ENCODE peak calls at places on chromosomes 4 and X, in nine cellular contexts. V, C, W, Y, B, D, T, Z and U are unnamed samples.

GRCh38 chrX:20267599-20267923 is 852 bp upstream of the RPS6KA3 start:
- DNase-seq in B (no peak), T (peak), C (no peak), W (no peak), Z (no peak), V (no peak), Y (no peak), D (peak), U (no peak)

GRCh38 chrX:148120151-148120550 is 139.0 kb downstream of the FMR1NB start:
- DNase-seq in B (no peak), W (no peak), Z (no peak), Y (no peak), D (no peak), T (no peak), C (no peak), V (no peak), U (no peak)

GRCh38 chr4:46856347-46856746 is 52.7 kb downstream of the COX7B2 start:
- DNase-seq in V (no peak), C (no peak), T (no peak), W (peak), D (no peak), B (no peak), Z (no peak), Y (no peak), U (no peak)

GRCh38 chr4:176841730-176842129 is 49.0 kb upstream of the VEGFC start:
- DNase-seq in T (no peak), V (no peak), Z (no peak), D (no peak), C (peak), B (peak), Y (no peak), W (peak), U (peak)

GRCh38 chrX:70476934-70477733 is 32.5 kb downstream of the DLG3 start:
- DNase-seq in T (no peak), Y (no peak), C (peak), B (peak), Z (no peak), V (no peak), D (no peak), W (peak), U (no peak)

GRCh38 chr4:106569151-106570029 is 200.8 kb upstream of the GIMD1 start:
- DNase-seq in T (no peak), W (peak), B (no peak), D (no peak), V (no peak), C (peak), Y (no peak), Z (no peak), U (no peak)

GRCh38 chr4:137641554-137641953 is 109.3 kb upstream of the PCDH18 start:
- DNase-seq in D (no peak), T (no peak), B (peak), V (peak), Z (no peak), Y (no peak), W (peak), C (peak), U (no peak)

GRCh38 chrX:53256446-53257041 is 24.8 kb downstream of the IQSEC2 start:
- DNase-seq in Z (no peak), B (no peak), W (no peak), C (no peak), D (no peak), V (no peak), Y (no peak), T (no peak), U (no peak)

GRCh38 chr4:122930877-122931276 is 8.5 kb upstream of the NUDT6 start:
- DNase-seq in T (no peak), V (no peak), Z (peak), Y (no peak), W (peak), C (peak), D (no peak), B (no peak), U (no peak)

GRCh38 chr4:7466904-7467303 is 32.2 kb upstream of the PSAPL1 start:
- DNase-seq in V (no peak), W (no peak), C (no peak), Z (no peak), B (no peak), D (no peak), Y (no peak), T (no peak), U (no peak)

GRCh38 chr4:19913670-19914069 is 338.0 kb upstream of the SLIT2 start:
- DNase-seq in Y (no peak), Z (no peak), C (no peak), T (no peak), D (no peak), W (peak), V (no peak), B (no peak), U (no peak)

GRCh38 chr4:77052352-77052751 is 23.4 kb downstream of the CCNI start:
- DNase-seq in C (peak), Z (peak), Y (no peak), B (peak), V (no peak), D (peak), T (no peak), W (peak), U (no peak)

GRCh38 chr4:40662962-40663604 is 33.4 kb upstream of the RBM47 start:
- DNase-seq in C (peak), D (no peak), B (peak), Y (no peak), Z (no peak), T (no peak), W (peak), V (no peak), U (peak)

GRCh38 chr4:80592950-80593349 is 257.4 kb downstream of the CFAP299 start:
- DNase-seq in W (no peak), D (no peak), V (no peak), Y (no peak), B (no peak), C (no peak), Z (peak), T (no peak), U (no peak)

GRCh38 chr4:152458801-152459302 is 77.0 kb downstream of the FBXW7 start:
- DNase-seq in C (no peak), V (no peak), Z (no peak), D (no peak), T (no peak), Y (no peak), W (peak), B (no peak), U (no peak)

GRCh38 chr4:152459326-152459725 is 76.6 kb downstream of the FBXW7 start:
- DNase-seq in B (no peak), V (no peak), W (no peak), Y (no peak), C (no peak), D (no peak), Z (no peak), T (no peak), U (no peak)

GRCh38 chr4:152462047-152462446 is 73.8 kb downstream of the FBXW7 start:
- DNase-seq in D (no peak), T (no peak), C (no peak), Y (no peak), Z (peak), B (no peak), W (no peak), V (no peak), U (no peak)

GRCh38 chr4:152462715-152463114 is 73.2 kb downstream of the FBXW7 start:
- DNase-seq in D (no peak), Y (no peak), V (no peak), Z (no peak), T (no peak), W (peak), B (no peak), C (no peak), U (no peak)

DNA sequence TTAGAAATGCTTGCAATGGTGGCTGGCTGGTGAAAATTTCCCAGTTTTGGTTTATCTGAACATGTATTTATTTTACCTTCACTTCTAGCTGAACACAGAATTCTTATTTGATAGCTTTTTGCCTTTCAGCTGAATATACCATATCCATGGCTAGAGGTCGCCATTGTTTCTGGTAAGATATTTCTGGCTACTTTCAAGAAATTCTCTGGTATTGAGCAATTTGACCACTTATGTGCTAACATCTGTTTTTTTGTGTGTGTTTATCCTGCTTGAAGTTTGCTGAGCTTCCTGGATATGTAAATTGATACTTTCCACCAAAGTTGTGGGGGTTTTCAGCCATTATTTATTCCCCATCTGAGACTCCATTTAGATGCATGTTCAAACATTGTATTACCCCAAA is 75.4 kb downstream of the FBXW7 start:
- DNase-seq in W (peak), Y (no peak), Z (peak), V (no peak), T (no peak), B (peak), C (peak), D (no peak), U (peak)
- TF ChIP-seq CTCF in W (peak), Y (no peak), Z (peak), V (no peak), T (no peak), B (no peak), C (peak), D (no peak), U (no peak)

GRCh38 chrX:139945075-139945474 is 12.2 kb upstream of the ATP11C start:
- DNase-seq in D (no peak), C (no peak), Y (no peak), T (no peak), W (no peak), B (no peak), Z (no peak), V (no peak), U (no peak)

DNA sequence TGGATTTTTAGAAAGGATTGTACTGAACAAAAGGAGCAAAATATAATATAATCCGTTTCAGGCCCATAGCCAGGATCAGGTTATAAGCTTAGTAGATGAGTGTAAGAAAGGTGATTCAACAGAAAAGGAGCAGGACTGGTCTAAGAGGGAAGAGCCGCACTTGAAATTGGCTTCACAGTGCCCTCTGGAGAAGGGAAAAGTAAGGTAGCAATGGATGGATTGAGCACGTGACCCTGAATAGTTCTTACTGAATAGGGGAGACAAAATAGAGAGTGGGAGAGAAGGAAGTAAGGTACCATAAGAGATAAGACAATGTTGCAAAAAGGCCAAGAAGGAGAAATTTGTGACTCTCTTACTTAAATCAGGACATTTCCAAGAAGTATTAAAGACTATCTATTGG is 15.6 kb downstream of the CXorf66 start:
- DNase-seq in B (no peak), Y (no peak), W (no peak), T (no peak), D (no peak), Z (no peak), V (no peak), C (no peak), U (no peak)
- TF ChIP-seq CTCF in B (no peak), Y (no peak), W (no peak), T (no peak), D (no peak), Z (no peak), V (no peak), C (no peak), U (no peak)

GRCh38 chr4:84456157-84456556 is 42.9 kb downstream of the NKX6-1 start:
- DNase-seq in Y (no peak), Z (no peak), T (no peak), V (no peak), D (no peak), B (no peak), C (no peak), W (no peak), U (no peak)

GRCh38 chr4:84455697-84456096 is 43.4 kb downstream of the NKX6-1 start:
- DNase-seq in C (no peak), D (no peak), T (no peak), B (peak), Y (no peak), Z (no peak), V (no peak), W (peak), U (no peak)

DNA sequence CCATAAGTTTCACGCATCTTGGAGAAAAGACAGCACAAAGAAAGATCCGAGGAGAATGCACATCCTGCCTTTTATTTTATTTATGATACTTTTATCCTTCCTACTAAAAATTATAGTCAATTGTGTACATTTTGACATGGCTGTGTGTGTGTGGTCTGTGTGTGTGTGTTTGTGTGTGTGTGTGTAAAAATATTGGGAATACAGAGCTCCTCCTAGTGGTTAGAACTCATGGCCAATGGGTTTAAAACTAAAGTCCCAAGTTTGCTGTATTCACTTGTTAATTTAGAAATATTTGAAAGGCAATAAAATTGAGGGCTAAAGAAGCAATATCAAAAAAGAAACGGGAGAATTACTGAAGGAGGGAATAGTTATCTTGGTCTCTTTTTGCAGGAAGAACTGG is 47.5 kb downstream of the NKX6-1 start:
- DNase-seq in C (peak), W (no peak), T (no peak), Z (peak), Y (no peak), B (peak), D (no peak), V (no peak), U (no peak)
- TF ChIP-seq CTCF in C (peak), W (peak), T (peak), Z (peak), Y (no peak), B (peak), D (peak), V (no peak), U (peak)

GRCh38 chr4:1310796-1311715 is 21.4 kb downstream of the MAEA start:
- DNase-seq in B (no peak), Z (peak), C (no peak), W (no peak), T (no peak), D (no peak), V (no peak), Y (peak), U (no peak)

GRCh38 chr4:1307951-1308735 is 18.5 kb downstream of the MAEA start:
- DNase-seq in Z (no peak), T (no peak), Y (no peak), B (no peak), W (no peak), V (no peak), D (no peak), C (no peak), U (no peak)

GRCh38 chr4:1305781-1306455 is 16.2 kb downstream of the MAEA start:
- DNase-seq in D (no peak), Y (no peak), Z (no peak), C (no peak), W (no peak), B (no peak), T (no peak), V (no peak), U (no peak)

GRCh38 chr4:1310031-1310795 is 20.5 kb downstream of the MAEA start:
- DNase-seq in V (no peak), B (no peak), D (no peak), Y (no peak), T (no peak), C (peak), Z (no peak), W (no peak), U (no peak)

GRCh38 chr4:1309261-1310010 is 19.7 kb downstream of the MAEA start:
- DNase-seq in Z (peak), B (peak), W (peak), Y (peak), T (peak), C (peak), V (peak), D (peak), U (peak)
- TF ChIP-seq CTCF in Z (no peak), B (no peak), W (no peak), Y (no peak), T (no peak), C (no peak), V (no peak), D (no peak), U (no peak)

GRCh38 chr4:129438582-129438981 is 342.6 kb downstream of the C4orf33 start:
- DNase-seq in W (no peak), T (no peak), Z (no peak), D (no peak), B (no peak), V (no peak), C (no peak), Y (no peak), U (no peak)
- TF ChIP-seq CTCF in W (no peak), T (no peak), Z (no peak), D (no peak), B (no peak), V (no peak), C (no peak), Y (no peak), U (no peak)